ENCODE peak calls at places on chromosomes 12 and 14, in nine cellular contexts. R, F, H, M, Z, D, O, W and Y are unnamed samples.

GRCh38 chr12:54217774-54218221 is 29.0 kb upstream of the SMUG1 start:
- DNase-seq in R (no peak), F (peak), H (no peak), M (no peak), Z (no peak), D (no peak), O (no peak), W (peak), Y (peak)

GRCh38 chr12:91216871-91217270 is 34.3 kb upstream of the DCN start:
- DNase-seq in R (no peak), F (no peak), H (no peak), M (no peak), Z (no peak), D (no peak), O (no peak), W (no peak), Y (no peak)

GRCh38 chr14:51139221-51139681 is 44.3 kb upstream of the TRIM9 start:
- DNase-seq in R (no peak), F (no peak), H (no peak), M (no peak), Z (no peak), D (no peak), O (no peak), W (no peak), Y (no peak)

GRCh38 chr14:49940805-49941421 is 48.0 kb downstream of the ARF6 start:
- DNase-seq in R (peak), F (no peak), H (no peak), M (no peak), Z (no peak), D (no peak), O (no peak), W (no peak), Y (no peak)

GRCh38 chr12:84911331-84912190 is 1.0 kb downstream of the SLC6A15 start:
- DNase-seq in R (peak), F (peak), H (peak), M (peak), Z (peak), D (peak), O (no peak), W (no peak), Y (no peak)

GRCh38 chr12:62484234-62484633 is 17.6 kb downstream of the MON2 start:
- DNase-seq in R (peak), F (no peak), H (no peak), M (no peak), Z (no peak), D (no peak), O (no peak), W (no peak), Y (no peak)

GRCh38 chr12:52208424-52209165 is 16.8 kb upstream of the KRT80 start:
- DNase-seq in R (no peak), F (no peak), H (no peak), M (peak), Z (no peak), D (no peak), O (no peak), W (no peak), Y (peak)

GRCh38 chr12:47769234-47770085 is 3.6 kb upstream of the SLC48A1 start:
- DNase-seq in R (no peak), F (no peak), H (no peak), M (no peak), Z (no peak), D (no peak), O (no peak), W (no peak), Y (no peak)

GRCh38 chr12:18967814-18968213 is 161.7 kb upstream of the PLEKHA5 start:
- DNase-seq in R (no peak), F (no peak), H (no peak), M (no peak), Z (no peak), D (no peak), O (no peak), W (no peak), Y (no peak)

GRCh38 chr14:21169587-21169986 is 13.7 kb upstream of the OR5AU1 start:
- DNase-seq in R (no peak), F (no peak), H (no peak), M (no peak), Z (no peak), D (no peak), O (no peak), W (no peak), Y (no peak)

GRCh38 chr12:76080729-76081415 is 3.6 kb downstream of the NAP1L1 start:
- DNase-seq in R (peak), F (no peak), H (no peak), M (no peak), Z (no peak), D (no peak), O (no peak), W (no peak), Y (no peak)

GRCh38 chr12:109900752-109901580 is 892 bp downstream of the TCHP start:
- DNase-seq in R (no peak), F (no peak), H (no peak), M (no peak), Z (no peak), D (no peak), O (no peak), W (no peak), Y (no peak)

GRCh38 chr14:104162495-104162894 is 24.1 kb downstream of the KIF26A start:
- DNase-seq in R (no peak), F (no peak), H (no peak), M (no peak), Z (no peak), D (no peak), O (no peak), W (no peak), Y (no peak)